ENCODE peak calls at places on chromosomes 13 and 19, in six cellular contexts. I, Q, V, B, E and F are unnamed samples.

GRCh38 chr19:2237869-2238153 is 1.2 kb downstream of the SF3A2 start:
- DNase-seq in I (no peak), Q (no peak), V (no peak), B (no peak), E (no peak), F (no peak)

GRCh38 chr13:108037348-108037747 is 178.0 kb downstream of the LIG4 start:
- DNase-seq in I (no peak), Q (no peak), V (no peak), B (no peak), E (no peak), F (no peak)

GRCh38 chr13:85896516-85897450 is 97.6 kb upstream of the SLITRK6 start:
- DNase-seq in I (no peak), Q (no peak), V (no peak), B (no peak), E (peak), F (no peak)

GRCh38 chr19:2327773-2328400 is 499 bp downstream of the LSM7 start:
- DNase-seq in I (peak), Q (peak), V (no peak), B (peak), E (peak), F (peak)

GRCh38 chr19:21607453-21607852 is 102.1 kb downstream of the ZNF429 start:
- DNase-seq in I (no peak), Q (no peak), V (no peak), B (no peak), E (no peak), F (no peak)

GRCh38 chr13:30423891-30424290 is 1.6 kb downstream of the UBE2L5 start:
- DNase-seq in I (no peak), Q (no peak), V (no peak), B (no peak), E (no peak), F (no peak)

GRCh38 chr13:40026741-40027140 is 371.3 kb downstream of the COG6 start:
- DNase-seq in I (no peak), Q (no peak), V (peak), B (no peak), E (no peak), F (no peak)

GRCh38 chr13:30757026-30757425 is 21.7 kb downstream of the ALOX5AP start:
- DNase-seq in I (no peak), Q (no peak), V (no peak), B (no peak), E (no peak), F (no peak)

GRCh38 chr19:7018828-7019227 is 2.4 kb downstream of the MBD3L2B start:
- DNase-seq in I (no peak), Q (no peak), V (no peak), B (no peak), E (no peak), F (no peak)

GRCh38 chr13:100789968-100790367 is 115.4 kb upstream of the TMTC4 start:
- DNase-seq in I (peak), Q (no peak), V (no peak), B (no peak), E (no peak), F (no peak)

GRCh38 chr13:98295371-98295770 is 118.3 kb upstream of the RNF113B start:
- DNase-seq in I (peak), Q (no peak), V (no peak), B (no peak), E (no peak), F (peak)

GRCh38 chr13:76976929-76977328 is 15.0 kb upstream of the CLN5 start:
- DNase-seq in I (no peak), Q (no peak), V (no peak), B (no peak), E (no peak), F (no peak)

GRCh38 chr19:34595683-34596082 is 81.3 kb downstream of the SCGB2B2 start:
- DNase-seq in I (no peak), Q (no peak), V (no peak), B (no peak), E (no peak), F (no peak)

GRCh38 chr19:39403331-39404312 is 3.0 kb upstream of the ZFP36 start:
- DNase-seq in I (peak), Q (peak), V (peak), B (peak), E (peak), F (peak)

GRCh38 chr13:105442941-105443340 is 1092.5 kb downstream of the EFNB2 start:
- DNase-seq in I (peak), Q (peak), V (no peak), B (no peak), E (no peak), F (peak)

GRCh38 chr13:111337741-111338140 is 17.3 kb downstream of the TEX29 start:
- DNase-seq in I (peak), Q (peak), V (no peak), B (no peak), E (no peak), F (no peak)

GRCh38 chr13:42750858-42751257 is 30.5 kb upstream of the FAM216B start:
- DNase-seq in I (no peak), Q (peak), V (no peak), B (no peak), E (no peak), F (no peak)

GRCh38 chr13:78601124-78601885 is 2.0 kb downstream of the POU4F1 start:
- DNase-seq in I (peak), Q (peak), V (no peak), B (no peak), E (peak), F (no peak)

GRCh38 chr19:6056801-6057650 is 53.3 kb downstream of the RFX2 start:
- DNase-seq in I (peak), Q (peak), V (no peak), B (no peak), E (peak), F (peak)

GRCh38 chr13:21123956-21124355 is 52.4 kb downstream of the SKA3 start:
- DNase-seq in I (no peak), Q (no peak), V (no peak), B (no peak), E (peak), F (no peak)

GRCh38 chr13:96700657-96701056 is 293.6 kb downstream of the OXGR1 start:
- DNase-seq in I (no peak), Q (no peak), V (no peak), B (no peak), E (no peak), F (no peak)

GRCh38 chr13:113855931-113856715 is 7.8 kb downstream of the GAS6 start:
- DNase-seq in I (no peak), Q (no peak), V (no peak), B (no peak), E (no peak), F (no peak)